ENCODE peak calls at places on chromosomes 5 and 9, in six cellular contexts. M is fibroblast of the aortic adventitia; F is AG04450; P is stimulated activated CD8-positive, alpha-beta memory T cell treated with anti-CD3 and anti-CD28 coated beads, Interleukin-7, amount 100 ng/mL, for 4 hours; U is Peyer's patch; B is GDM1. V is an unnamed sample.

GRCh38 chr5:153569036-153569435 is 78.6 kb downstream of the GRIA1 start:
- DNase-seq in M (no peak), F (no peak), P (no peak), U (no peak), B (no peak), V (no peak)

GRCh38 chr5:32814620-32815019 is 103.5 kb downstream of the NPR3 start:
- DNase-seq in M (peak; percentile 90), F (no peak), P (no peak), U (no peak), B (no peak), V (no peak)

GRCh38 chr9:38643456-38644173 is 23.2 kb upstream of the ANKRD18A start:
- DNase-seq in M (no peak), F (no peak), P (no peak), U (no peak), B (no peak), V (no peak)

GRCh38 chr5:97151370-97151769 is 9.0 kb upstream of the LIX1 start:
- DNase-seq in M (no peak), F (no peak), P (no peak), U (no peak), B (no peak), V (no peak)

GRCh38 chr5:66841264-66841663 is 245.1 kb downstream of the MAST4 start:
- DNase-seq in M (no peak), F (no peak), P (no peak), U (no peak), B (no peak), V (no peak)

GRCh38 chr9:136666364-136667216 is 3.9 kb downstream of the EGFL7 start:
- DNase-seq in M (no peak), F (no peak), P (no peak), U (no peak), B (no peak), V (no peak)

GRCh38 chr5:90297045-90297764 is 112.4 kb downstream of the CETN3 start:
- DNase-seq in M (no peak), F (no peak), P (no peak), U (no peak), B (no peak), V (no peak)

GRCh38 chr9:7273575-7273974 is 515.8 kb downstream of the KDM4C start:
- DNase-seq in M (peak; percentile 4), F (peak; percentile 6), P (no peak), U (no peak), B (no peak), V (no peak)

GRCh38 chr5:139817362-139817761 is 21.8 kb downstream of the PSD2 start:
- DNase-seq in M (no peak), F (no peak), P (no peak), U (peak; percentile 26), B (no peak), V (no peak)

GRCh38 chr9:88011005-88011766 is 36.9 kb upstream of the CDK20 start:
- DNase-seq in M (peak; percentile 48), F (no peak), P (no peak), U (no peak), B (no peak), V (no peak)

GRCh38 chr9:18507151-18507550 is 33.2 kb downstream of the ADAMTSL1 start:
- DNase-seq in M (no peak), F (no peak), P (no peak), U (no peak), B (no peak), V (no peak)

GRCh38 chr5:37121027-37121426 is 128.1 kb downstream of the CPLANE1 start:
- DNase-seq in M (no peak), F (no peak), P (no peak), U (no peak), B (peak; percentile 3), V (no peak)

GRCh38 chr9:3525088-3525835 is 539 bp downstream of the RFX3 start:
- DNase-seq in M (no peak), F (no peak), P (no peak), U (peak; percentile 66), B (no peak), V (no peak)

GRCh38 chr5:88880196-88880595 is 2.8 kb downstream of the MEF2C start:
- DNase-seq in M (peak; percentile 14), F (no peak), P (no peak), U (no peak), B (no peak), V (no peak)

GRCh38 chr5:135235551-135236100 is 163.4 kb downstream of the MACROH2A1 start:
- DNase-seq in M (no peak), F (no peak), P (no peak), U (peak; percentile 16), B (no peak), V (peak; percentile 35)

GRCh38 chr9:68614121-68614520 is 73.4 kb upstream of the TMEM252 start:
- DNase-seq in M (no peak), F (no peak), P (no peak), U (no peak), B (no peak), V (no peak)

GRCh38 chr5:13992795-13993194 is 48.3 kb upstream of the DNAH5 start:
- DNase-seq in M (no peak), F (no peak), P (no peak), U (no peak), B (no peak), V (no peak)

GRCh38 chr9:100811643-100812042 is 216.9 kb upstream of the PLPPR1 start:
- DNase-seq in M (no peak), F (no peak), P (no peak), U (no peak), B (no peak), V (no peak)

GRCh38 chr9:36341936-36342577 is 58.0 kb downstream of the RNF38 start:
- DNase-seq in M (no peak), F (no peak), P (no peak), U (no peak), B (no peak), V (no peak)

GRCh38 chr5:159104058-159104651 is 4.4 kb upstream of the EBF1 start:
- DNase-seq in M (no peak), F (no peak), P (no peak), U (peak; percentile 44), B (no peak), V (no peak)

GRCh38 chr5:170289749-170290148 is 7.8 kb downstream of the LCP2 start:
- DNase-seq in M (no peak), F (no peak), P (no peak), U (no peak), B (no peak), V (no peak)

GRCh38 chr9:83596899-83597504 is 25.9 kb upstream of the IDNK start:
- DNase-seq in M (peak; percentile 52), F (no peak), P (no peak), U (no peak), B (no peak), V (no peak)

GRCh38 chr5:142584843-142585242 is 101.0 kb downstream of the FGF1 start:
- DNase-seq in M (peak; percentile 43), F (no peak), P (no peak), U (no peak), B (no peak), V (no peak)

GRCh38 chr9:91760906-91761305 is 189.1 kb downstream of the ROR2 start:
- DNase-seq in M (no peak), F (no peak), P (no peak), U (no peak), B (no peak), V (no peak)

GRCh38 chr5:133864711-133865110 is 103.7 kb downstream of the C5orf15 start:
- DNase-seq in M (no peak), F (no peak), P (no peak), U (peak; percentile 14), B (no peak), V (no peak)

GRCh38 chr9:91426123-91426745 is 2.6 kb upstream of the NFIL3 start:
- DNase-seq in M (peak; percentile 63), F (no peak), P (no peak), U (no peak), B (peak; percentile 20), V (no peak)

GRCh38 chr9:88746029-88746743 is 211.2 kb downstream of the NXNL2 start:
- DNase-seq in M (peak; percentile 95), F (peak; percentile 81), P (no peak), U (no peak), B (no peak), V (no peak)

V was measured in sciatic nerve.